ENCODE peak calls at places on chromosome 1, in six cellular contexts. H, Q, R, U, G and N are unnamed samples.

GRCh38 chr1:160139840-160140239 is 11.6 kb upstream of the ATP1A4 start:
- DNase-seq in H (no peak), Q (no peak), R (no peak), U (no peak), G (no peak), N (peak; percentile 62)

GRCh38 chr1:64471218-64471719 is 1.3 kb downstream of the CACHD1 start:
- DNase-seq in H (no peak), Q (peak; percentile 31), R (no peak), U (no peak), G (peak; percentile 48), N (peak; percentile 81)

GRCh38 chr1:29736582-29737188 is 500.4 kb downstream of the PTPRU start:
- DNase-seq in H (peak; percentile 52), Q (peak; percentile 57), R (no peak), U (peak; percentile 13), G (peak; percentile 82), N (no peak)

GRCh38 chr1:50531027-50531426 is 107.8 kb upstream of the DMRTA2 start:
- DNase-seq in H (no peak), Q (no peak), R (no peak), U (no peak), G (no peak), N (no peak)

GRCh38 chr1:158355773-158356172 is 2.1 kb downstream of the CD1E start:
- DNase-seq in H (no peak), Q (no peak), R (no peak), U (no peak), G (no peak), N (no peak)

GRCh38 chr1:233111731-233112130 is 161.3 kb downstream of the NTPCR start:
- DNase-seq in H (no peak), Q (no peak), R (no peak), U (peak; percentile 71), G (no peak), N (no peak)

GRCh38 chr1:46133181-46133658 is 791 bp upstream of the PIK3R3 start:
- DNase-seq in H (no peak), Q (no peak), R (no peak), U (no peak), G (no peak), N (no peak)

GRCh38 chr1:39926343-39926769 is 24.6 kb upstream of the MYCL start:
- DNase-seq in H (no peak), Q (no peak), R (no peak), U (peak; percentile 68), G (no peak), N (no peak)

GRCh38 chr1:173052681-173053196 is 2.0 kb upstream of the TNFSF18 start:
- DNase-seq in H (no peak), Q (no peak), R (no peak), U (peak; percentile 27), G (no peak), N (no peak)

GRCh38 chr1:31663622-31664452 is 19.2 kb upstream of the PEF1 start:
- DNase-seq in H (peak; percentile 70), Q (peak; percentile 19), R (peak; percentile 53), U (peak; percentile 18), G (peak; percentile 73), N (no peak)

GRCh38 chr1:191734321-191734720 is 423.9 kb upstream of the RGS18 start:
- DNase-seq in H (no peak), Q (no peak), R (no peak), U (no peak), G (no peak), N (no peak)